ENCODE peak calls at places on chromosomes 1 and 21, in five cellular contexts. Y, R, P, J and H are unnamed samples.

GRCh38 chr1:108049083-108049819 is 84.3 kb upstream of the VAV3 start:
- DNase-seq in Y (peak; percentile 36), R (peak; percentile 6), P (no peak), J (no peak), H (peak; percentile 78)

GRCh38 chr1:114979278-114979891 is 50.2 kb upstream of the TSHB start:
- DNase-seq in Y (peak; percentile 40), R (peak; percentile 2), P (peak; percentile 64), J (no peak), H (no peak)

GRCh38 chr1:228374711-228375577 is 31.7 kb downstream of the TRIM11 start:
- DNase-seq in Y (no peak), R (no peak), P (no peak), J (peak; percentile 57), H (peak; percentile 91)

GRCh38 chr1:110196917-110197782 is 13.0 kb upstream of the KCNC4 start:
- DNase-seq in Y (peak; percentile 36), R (peak; percentile 77), P (no peak), J (no peak), H (no peak)

GRCh38 chr1:59803458-59804038 is 11.2 kb upstream of the HOOK1 start:
- DNase-seq in Y (no peak), R (no peak), P (no peak), J (no peak), H (no peak)

GRCh38 chr1:183841950-183842816 is 37.3 kb downstream of the RGL1 start:
- DNase-seq in Y (peak; percentile 32), R (no peak), P (no peak), J (no peak), H (no peak)

GRCh38 chr1:225481738-225482137 is 53.9 kb upstream of the LBR start:
- DNase-seq in Y (peak; percentile 6), R (no peak), P (no peak), J (no peak), H (no peak)

GRCh38 chr1:111516008-111516535 is 12.6 kb upstream of the ADORA3 start:
- DNase-seq in Y (peak; percentile 71), R (no peak), P (no peak), J (no peak), H (no peak)

GRCh38 chr1:224502459-224503160 is 68.0 kb upstream of the WDR26 start:
- DNase-seq in Y (peak; percentile 24), R (no peak), P (no peak), J (peak; percentile 65), H (no peak)

GRCh38 chr1:44260792-44261474 is 47.7 kb downstream of the DMAP1 start:
- DNase-seq in Y (no peak), R (no peak), P (no peak), J (peak; percentile 48), H (no peak)

GRCh38 chr1:221575605-221576004 is 166.3 kb downstream of the DUSP10 start:
- DNase-seq in Y (no peak), R (no peak), P (no peak), J (no peak), H (no peak)

GRCh38 chr1:16979475-16980327 is 719 bp downstream of the MFAP2 start:
- DNase-seq in Y (no peak), R (no peak), P (no peak), J (no peak), H (no peak)

GRCh38 chr1:48572632-48573258 is 100.7 kb upstream of the SPATA6 start:
- DNase-seq in Y (peak; percentile 76), R (peak; percentile 25), P (no peak), J (no peak), H (no peak)

GRCh38 chr1:110580244-110580643 is 25.9 kb downstream of the KCNA2 start:
- DNase-seq in Y (no peak), R (no peak), P (no peak), J (no peak), H (no peak)

GRCh38 chr1:58465825-58466617 is 80.5 kb downstream of the OMA1 start:
- DNase-seq in Y (no peak), R (no peak), P (no peak), J (no peak), H (no peak)

GRCh38 chr1:15578921-15579682 is 5.7 kb downstream of the AGMAT start:
- DNase-seq in Y (no peak), R (no peak), P (no peak), J (no peak), H (no peak)

GRCh38 chr1:228416217-228416971 is at the start of gene TRIM17:
- DNase-seq in Y (no peak), R (no peak), P (no peak), J (no peak), H (peak; percentile 67)

GRCh38 chr1:179228783-179229213 is 679 bp downstream of the ABL2 start:
- DNase-seq in Y (peak; percentile 67), R (peak; percentile 53), P (no peak), J (peak; percentile 66), H (peak; percentile 82)

GRCh38 chr1:53122194-53122846 is 20.1 kb downstream of the SLC1A7 start:
- DNase-seq in Y (no peak), R (no peak), P (no peak), J (no peak), H (no peak)

GRCh38 chr1:151369621-151370048 is 2.9 kb downstream of the SELENBP1 start:
- DNase-seq in Y (no peak), R (no peak), P (no peak), J (peak; percentile 59), H (no peak)

GRCh38 chr1:152697701-152698600 is at the start of gene LCE2A:
- DNase-seq in Y (no peak), R (no peak), P (no peak), J (no peak), H (no peak)

GRCh38 chr1:25095635-25096200 is 136.6 kb downstream of the SYF2 start:
- DNase-seq in Y (no peak), R (no peak), P (no peak), J (no peak), H (no peak)

GRCh38 chr21:39582749-39583148 is 30.0 kb upstream of the B3GALT5 start:
- DNase-seq in Y (no peak), R (no peak), P (no peak), J (no peak), H (no peak)

GRCh38 chr1:104706631-104707147 is 957.0 kb downstream of the AMY1C start:
- DNase-seq in Y (no peak), R (peak; percentile 2), P (no peak), J (no peak), H (no peak)

GRCh38 chr1:47378147-47378546 is 37.9 kb upstream of the FOXE3 start:
- DNase-seq in Y (no peak), R (no peak), P (no peak), J (no peak), H (no peak)

GRCh38 chr1:182861994-182862393 is 22.8 kb downstream of the DHX9 start:
- DNase-seq in Y (no peak), R (no peak), P (no peak), J (no peak), H (no peak)

GRCh38 chr1:168246506-168246905 is 20.7 kb downstream of the SFT2D2 start:
- DNase-seq in Y (no peak), R (no peak), P (no peak), J (no peak), H (no peak)

GRCh38 chr1:168245042-168245441 is 19.2 kb downstream of the SFT2D2 start:
- DNase-seq in Y (no peak), R (no peak), P (no peak), J (no peak), H (no peak)

GRCh38 chr1:168243200-168243599 is 17.4 kb downstream of the SFT2D2 start:
- DNase-seq in Y (no peak), R (no peak), P (no peak), J (no peak), H (no peak)

DNA sequence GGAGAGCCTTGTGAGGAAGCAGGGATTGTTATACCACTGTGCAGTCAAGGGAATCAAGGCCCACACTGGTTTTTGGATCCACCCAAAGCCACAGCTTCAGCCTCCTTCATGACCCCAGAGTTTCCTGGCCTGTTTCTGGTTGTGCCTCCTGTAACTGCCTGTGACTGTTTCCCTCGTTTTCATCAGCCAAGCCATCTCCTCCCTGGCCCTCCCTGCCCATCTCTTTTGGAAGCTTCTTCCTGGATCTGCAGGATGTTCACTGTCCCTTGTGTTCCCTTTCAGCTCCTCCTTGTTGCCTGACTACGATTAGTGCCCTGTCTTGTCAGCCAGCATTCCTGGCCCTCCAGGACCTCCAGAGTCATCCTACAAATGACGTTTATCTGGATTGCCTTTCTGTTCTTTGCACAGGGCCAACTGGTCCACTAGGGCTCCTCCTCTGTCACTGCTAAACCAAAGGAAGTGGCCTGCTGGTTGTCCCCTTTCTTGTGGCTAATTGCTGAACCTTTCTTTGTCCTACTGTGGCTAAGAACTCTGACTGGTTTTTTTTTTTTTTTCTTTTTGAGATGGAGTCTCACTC is 17.9 kb downstream of the SFT2D2 start:
- DNase-seq in Y (no peak), R (no peak), P (no peak), J (no peak), H (no peak)
- TF ChIP-seq POLR2A in Y (no peak), R (no peak), P (no peak), J (no peak), H (no peak)

DNA sequence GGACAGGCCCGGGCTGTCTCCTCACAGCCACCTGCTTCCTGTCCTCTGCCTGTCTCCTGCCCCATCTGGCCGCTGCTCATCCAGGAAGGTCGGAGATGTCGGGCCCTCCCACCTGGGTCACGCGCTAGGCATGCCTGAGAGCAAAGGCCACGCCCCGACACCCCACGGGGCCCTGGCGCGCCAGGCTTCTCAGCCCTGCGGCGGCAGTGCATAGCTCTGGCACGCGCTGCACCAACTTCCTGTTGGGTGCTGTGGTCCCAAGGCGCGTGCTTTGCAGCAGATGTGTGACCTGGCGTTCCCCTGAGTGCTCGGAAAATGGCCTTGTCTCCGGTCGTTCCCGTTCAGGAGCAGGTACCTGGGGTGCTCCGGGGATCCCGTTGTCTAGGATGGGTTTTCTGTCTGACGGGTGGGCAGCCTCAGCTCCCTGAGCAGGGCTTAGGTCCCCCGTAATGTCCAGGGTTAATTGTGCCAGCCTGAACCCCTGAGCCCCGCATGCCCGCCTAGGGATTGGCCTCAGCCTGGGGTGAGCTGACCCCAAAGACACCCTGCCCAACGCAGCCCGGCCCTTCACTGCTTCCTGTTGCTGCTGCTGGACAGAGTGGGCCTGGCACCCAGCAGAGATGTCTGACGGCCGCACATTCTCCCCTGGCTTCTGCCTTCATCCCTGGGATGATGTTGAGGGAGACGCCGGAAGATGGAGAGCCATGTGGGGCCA is 19.4 kb upstream of the KCNAB2 start:
- DNase-seq in Y (peak; percentile 95), R (peak; percentile 44), P (no peak), J (peak; percentile 90), H (peak; percentile 86)
- TF ChIP-seq POLR2A in Y (peak; percentile 16), R (peak; percentile 30), P (no peak), J (peak; percentile 81), H (no peak)

GRCh38 chr1:234979316-234980223 is 149.1 kb downstream of the TOMM20 start:
- DNase-seq in Y (no peak), R (no peak), P (no peak), J (no peak), H (peak; percentile 44)
- TF ChIP-seq POLR2A in Y (no peak), R (no peak), P (no peak), J (no peak), H (no peak)

DNA sequence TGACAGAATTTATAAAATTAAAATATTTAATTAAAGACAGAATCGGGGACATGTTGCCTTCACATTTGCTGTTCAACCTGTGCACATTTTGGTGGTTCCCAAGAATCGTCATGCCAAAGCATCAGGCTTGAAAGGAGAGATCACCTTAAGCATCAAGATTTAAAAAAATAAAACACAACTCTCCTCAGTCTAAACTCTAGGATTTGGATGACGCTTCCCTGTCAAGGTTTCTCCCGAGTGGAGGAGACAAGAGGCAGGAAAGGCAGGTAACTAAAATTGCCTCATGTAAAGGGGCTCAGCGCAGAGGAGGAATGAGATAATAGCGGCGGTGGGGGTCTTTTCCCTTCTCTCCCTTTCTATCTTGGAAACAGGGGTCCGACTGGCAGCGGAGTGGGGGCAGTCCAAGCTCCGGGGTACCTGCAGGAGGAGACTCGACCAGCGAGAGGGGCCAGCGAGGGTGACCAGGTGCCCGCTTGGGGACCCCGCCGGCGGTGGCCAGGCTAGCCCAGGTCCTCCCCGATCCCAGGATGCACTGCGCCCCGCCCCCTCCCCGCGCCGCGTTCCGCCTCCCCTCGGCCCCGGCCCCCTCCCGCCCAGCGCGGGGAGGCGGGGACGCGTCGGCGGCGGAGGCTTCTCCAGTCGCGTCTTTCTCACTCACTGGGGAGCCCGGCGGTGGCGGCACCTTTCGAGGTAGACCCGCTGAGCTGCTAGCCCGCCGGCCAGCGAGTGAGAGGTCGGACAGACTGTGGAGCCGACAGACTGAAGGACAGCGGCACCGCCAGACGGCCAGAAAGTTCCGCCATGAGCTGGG is at the start of gene FNBP1L:
- DNase-seq in Y (peak; percentile 83), R (peak; percentile 61), P (peak; percentile 80), J (peak; percentile 86), H (peak; percentile 83)
- TF ChIP-seq POLR2A in Y (peak; percentile 65), R (peak; percentile 45), P (peak; percentile 10), J (peak; percentile 77), H (peak; percentile 14)